ENCODE peak calls at places on chromosomes 16 and 17, in seven cellular contexts. W is BE2C; M is fibroblast of villous mesenchyme; I is CD4-positive, alpha-beta T cell; R is AG10803; H is HFFc6; A is HCT116. E is an unnamed sample.

GRCh38 chr16:2048116-2048543 is 345 bp downstream of the TSC2 start:
- DNase-seq in W (no peak), M (no peak), I (no peak), R (no peak), H (no peak), A (no peak), E (no peak)

GRCh38 chr16:56944954-56945839 is 13.3 kb downstream of the HERPUD1 start:
- DNase-seq in W (no peak), M (no peak), I (no peak), R (no peak), H (no peak), A (no peak), E (no peak)

GRCh38 chr16:19874026-19874425 is 10.6 kb downstream of the GPRC5B start:
- DNase-seq in W (no peak), M (no peak), I (no peak), R (no peak), H (no peak), A (no peak), E (no peak)

GRCh38 chr17:2239882-2240430 is 63.6 kb downstream of the SMG6 start:
- DNase-seq in W (no peak), M (peak; percentile 89), I (no peak), R (peak; percentile 84), H (peak; percentile 88), A (no peak), E (no peak)

GRCh38 chr17:73362697-73363096 is 50.9 kb upstream of the CDC42EP4 start:
- DNase-seq in W (no peak), M (no peak), I (no peak), R (no peak), H (no peak), A (no peak), E (no peak)

GRCh38 chr16:85463672-85464071 is 149.4 kb upstream of the GSE1 start:
- DNase-seq in W (no peak), M (no peak), I (no peak), R (no peak), H (no peak), A (no peak), E (no peak)

GRCh38 chr16:64019339-64019738 is 1102.5 kb downstream of the CDH11 start:
- DNase-seq in W (no peak), M (no peak), I (no peak), R (no peak), H (no peak), A (no peak), E (no peak)

GRCh38 chr16:11627822-11628457 is 40.3 kb upstream of the SNN start:
- DNase-seq in W (no peak), M (peak; percentile 70), I (no peak), R (peak; percentile 76), H (peak; percentile 69), A (peak; percentile 63), E (peak; percentile 83)

GRCh38 chr16:57071840-57072541 is 20.4 kb upstream of the CPNE2 start:
- DNase-seq in W (no peak), M (peak; percentile 19), I (no peak), R (peak; percentile 61), H (peak; percentile 81), A (peak; percentile 26), E (peak; percentile 25)

GRCh38 chr17:31579265-31579664 is 187.8 kb downstream of the RAB11FIP4 start:
- DNase-seq in W (peak; percentile 91), M (peak; percentile 62), I (no peak), R (no peak), H (peak; percentile 51), A (no peak), E (no peak)

GRCh38 chr16:84462296-84463210 is 41.9 kb downstream of the MEAK7 start:
- DNase-seq in W (no peak), M (no peak), I (no peak), R (no peak), H (no peak), A (no peak), E (no peak)

GRCh38 chr16:16042076-16042475 is 92.7 kb downstream of the ABCC1 start:
- DNase-seq in W (peak; percentile 68), M (peak; percentile 97), I (no peak), R (peak; percentile 95), H (peak; percentile 74), A (no peak), E (no peak)

GRCh38 chr17:50626037-50626574 is 8.6 kb upstream of the ABCC3 start:
- DNase-seq in W (peak; percentile 92), M (peak; percentile 83), I (peak; percentile 43), R (peak; percentile 74), H (peak; percentile 37), A (peak; percentile 58), E (peak; percentile 89)

GRCh38 chr16:11762431-11762830 is 19.8 kb upstream of the TXNDC11 start:
- DNase-seq in W (no peak), M (no peak), I (no peak), R (no peak), H (no peak), A (no peak), E (no peak)

GRCh38 chr17:42072323-42073187 is 22.2 kb upstream of the C17orf113 start:
- DNase-seq in W (peak; percentile 44), M (no peak), I (no peak), R (no peak), H (no peak), A (no peak), E (peak; percentile 72)

GRCh38 chr17:73710095-73710592 is 65.9 kb upstream of the SDK2 start:
- DNase-seq in W (peak; percentile 83), M (peak; percentile 36), I (peak; percentile 49), R (peak; percentile 45), H (no peak), A (peak; percentile 67), E (peak; percentile 74)

GRCh38 chr16:2842340-2843000 is 12.4 kb downstream of the ZG16B start:
- DNase-seq in W (peak; percentile 86), M (peak; percentile 69), I (peak; percentile 45), R (no peak), H (no peak), A (peak; percentile 98), E (no peak)

DNA sequence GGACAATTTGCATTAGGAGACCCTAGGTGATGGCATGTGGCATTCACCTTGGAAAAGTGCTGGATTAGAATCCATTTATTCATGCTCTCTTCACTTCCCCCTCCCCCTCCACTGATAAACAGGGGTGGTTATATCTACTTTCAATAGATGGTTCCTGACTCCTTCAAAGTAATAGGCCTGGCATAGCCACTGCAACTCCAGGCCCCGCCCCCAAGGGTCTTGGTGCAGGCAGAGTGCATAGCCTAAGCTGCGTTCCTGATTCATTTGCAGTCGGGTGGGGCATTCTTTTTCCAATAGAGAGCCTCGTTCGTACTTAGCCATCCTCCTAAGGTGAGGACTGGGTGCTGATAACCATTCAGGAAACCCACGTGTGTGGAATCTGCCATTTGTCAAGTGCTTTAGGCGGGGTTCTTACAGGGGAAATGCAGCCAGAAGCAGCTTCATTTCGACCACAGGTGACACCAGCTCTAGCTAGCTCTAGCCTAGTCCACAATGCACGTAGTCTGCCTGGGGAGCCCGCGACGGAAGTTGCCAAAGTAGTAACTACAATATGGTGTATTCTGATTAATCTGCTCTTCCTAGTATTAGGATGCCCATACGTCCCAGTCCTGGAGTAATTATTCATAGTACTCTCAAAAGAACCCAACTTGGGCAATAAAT is 11.1 kb downstream of the UBE2O start:
- DNase-seq in W (no peak), M (no peak), I (no peak), R (no peak), H (no peak), A (no peak), E (no peak)
- TF ChIP-seq CTCF in W (no peak), M (no peak), I (no peak), R (no peak), H (no peak), A (no peak), E (no peak)

GRCh38 chr17:27797390-27798091 is 2.8 kb downstream of the NOS2 start:
- DNase-seq in W (no peak), M (no peak), I (no peak), R (no peak), H (no peak), A (no peak), E (no peak)
- TF ChIP-seq CTCF in W (no peak), M (no peak), I (no peak), R (no peak), H (peak; percentile 44), A (peak; percentile 26), E (no peak)

DNA sequence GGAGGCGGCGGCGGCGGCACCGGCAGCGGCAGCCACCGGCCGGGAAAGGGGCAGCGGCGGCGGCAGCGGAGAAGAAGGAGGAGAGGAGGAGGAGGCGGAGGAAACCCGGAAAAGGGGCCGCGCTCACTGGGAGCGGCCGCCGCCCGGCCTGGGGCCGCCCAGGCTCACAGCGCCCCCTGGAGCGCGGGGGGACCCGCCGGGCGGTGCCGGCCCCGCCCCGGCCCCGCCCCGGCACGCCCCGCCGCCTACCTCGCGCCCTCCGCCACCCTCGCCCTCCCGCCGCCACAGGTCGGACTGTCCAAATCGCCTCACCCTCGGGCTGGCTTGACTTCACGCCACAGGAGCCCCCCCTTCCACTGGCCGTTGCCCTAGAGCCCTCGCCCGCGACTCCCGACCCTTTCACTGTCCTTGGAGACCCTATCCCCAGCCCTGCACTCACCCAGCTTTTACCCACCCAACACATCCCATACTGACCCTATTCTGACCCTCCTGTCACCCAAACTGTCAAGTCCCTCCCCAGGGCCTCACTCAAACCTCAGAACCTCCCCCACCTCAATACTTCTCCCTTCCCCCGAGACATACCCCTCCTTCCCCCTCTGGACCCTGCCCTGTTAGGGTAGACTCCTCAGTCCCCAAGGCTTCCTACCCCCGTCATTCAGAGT is at the start of gene CSNK2A2:
- DNase-seq in W (peak; percentile 86), M (peak; percentile 66), I (peak; percentile 56), R (peak; percentile 71), H (peak; percentile 28), A (peak; percentile 32), E (peak; percentile 86)
- TF ChIP-seq CTCF in W (peak; percentile 31), M (no peak), I (no peak), R (peak; percentile 15), H (peak; percentile 32), A (peak; percentile 29), E (peak; percentile 51)

GRCh38 chr17:71184716-71185115 is 936.1 kb upstream of the SOX9 start:
- DNase-seq in W (no peak), M (peak; percentile 16), I (no peak), R (peak; percentile 61), H (no peak), A (no peak), E (no peak)
- TF ChIP-seq CTCF in W (no peak), M (no peak), I (no peak), R (no peak), H (no peak), A (no peak), E (no peak)

GRCh38 chr17:59456923-59457615 is 108.3 kb upstream of the DHX40 start:
- DNase-seq in W (no peak), M (no peak), I (no peak), R (no peak), H (no peak), A (no peak), E (no peak)

GRCh38 chr17:59456428-59456827 is 109.0 kb upstream of the DHX40 start:
- DNase-seq in W (no peak), M (no peak), I (no peak), R (no peak), H (no peak), A (no peak), E (no peak)

GRCh38 chr17:59454633-59455105 is 110.7 kb upstream of the DHX40 start:
- DNase-seq in W (no peak), M (no peak), I (no peak), R (no peak), H (no peak), A (no peak), E (no peak)

DNA sequence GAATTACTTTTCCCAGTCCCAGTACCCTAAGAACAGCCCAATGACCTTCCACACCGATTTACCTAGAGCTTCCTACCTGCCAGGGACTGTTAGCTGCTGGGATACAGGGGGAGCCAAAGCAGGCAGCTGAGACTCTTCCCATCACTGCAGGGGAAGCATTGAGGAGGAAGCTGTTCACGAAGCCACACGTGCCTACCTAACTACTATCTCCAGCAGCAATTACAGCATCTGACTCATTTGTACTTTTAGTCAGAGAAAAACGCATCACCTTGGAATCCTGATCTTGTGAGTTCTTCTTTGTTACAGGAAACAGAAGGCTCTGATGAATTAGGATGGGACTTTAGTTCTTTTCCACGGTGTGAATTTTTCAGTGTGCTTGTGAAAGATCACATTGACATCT is 113.7 kb upstream of the DHX40 start:
- DNase-seq in W (no peak), M (peak; percentile 32), I (no peak), R (peak; percentile 40), H (peak; percentile 84), A (no peak), E (no peak)
- TF ChIP-seq CTCF in W (no peak), M (no peak), I (no peak), R (no peak), H (no peak), A (no peak), E (no peak)